ENCODE peak calls at places on chromosomes 4 and X, in ten cellular contexts. M, C, O, F, V, U, A, P, L and X are unnamed samples.

GRCh38 chrX:37684918-37685317 is 673 bp upstream of the XK start:
- DNase-seq in P (no peak), O (no peak), U (no peak), A (no peak), F (no peak), M (no peak), L (no peak), C (no peak), V (no peak), X (no peak)

GRCh38 chr4:57865264-57865663 is 755.1 kb upstream of the IGFBP7 start:
- DNase-seq in M (no peak), P (no peak), A (no peak), L (no peak), U (no peak), O (no peak), F (no peak), C (no peak), V (no peak), X (no peak)

GRCh38 chr4:3836041-3836801 is 70.0 kb downstream of the ADRA2C start:
- DNase-seq in L (peak), F (no peak), M (no peak), U (no peak), A (peak), C (no peak), P (no peak), V (no peak), O (no peak), X (no peak)

GRCh38 chr4:167111622-167112021 is 122.7 kb downstream of the SPOCK3 start:
- DNase-seq in L (no peak), C (no peak), O (no peak), U (no peak), P (no peak), A (no peak), F (peak), M (no peak), V (no peak), X (no peak)

GRCh38 chr4:154164931-154165839 is 326.4 kb downstream of the DCHS2 start:
- DNase-seq in A (peak), O (peak), F (peak), U (no peak), M (no peak), L (no peak), P (peak), C (no peak), V (peak), X (peak)

GRCh38 chr4:144906181-144906895 is 191.7 kb downstream of the ANAPC10 start:
- DNase-seq in L (no peak), V (no peak), C (no peak), M (no peak), F (no peak), O (peak), A (no peak), U (no peak), P (no peak), X (no peak)

GRCh38 chrX:13077168-13077567 is 32.7 kb upstream of the FAM9C start:
- DNase-seq in L (no peak), F (no peak), C (no peak), U (no peak), M (no peak), P (no peak), V (peak), O (no peak), A (no peak), X (no peak)

GRCh38 chrX:48899078-48899410 is 1.3 kb downstream of the PQBP1 start:
- DNase-seq in U (no peak), C (no peak), L (no peak), P (no peak), O (no peak), M (no peak), A (no peak), F (no peak), V (no peak), X (no peak)

GRCh38 chrX:65522739-65523372 is 11.7 kb downstream of the LAS1L start:
- DNase-seq in L (no peak), V (no peak), A (no peak), C (no peak), M (no peak), P (no peak), F (no peak), U (no peak), O (peak), X (no peak)

GRCh38 chr4:178165251-178165650 is 723.0 kb upstream of the AGA start:
- DNase-seq in U (no peak), A (no peak), F (peak), V (no peak), M (no peak), C (no peak), L (no peak), O (no peak), P (no peak), X (no peak)

GRCh38 chrX:22063284-22063683 is 31.2 kb downstream of the PHEX start:
- DNase-seq in C (peak), P (no peak), M (no peak), A (no peak), O (no peak), U (no peak), L (no peak), F (peak), V (peak), X (no peak)

GRCh38 chrX:45024501-45024900 is 151.5 kb downstream of the KDM6A start:
- DNase-seq in L (no peak), O (no peak), V (no peak), A (no peak), U (no peak), M (no peak), P (no peak), C (no peak), F (no peak), X (no peak)

GRCh38 chr4:165760182-165760581 is 112.9 kb upstream of the TLL1 start:
- DNase-seq in C (no peak), M (no peak), L (no peak), U (no peak), P (no peak), O (no peak), F (no peak), A (no peak), V (no peak), X (no peak)

GRCh38 chr4:168551211-168551610 is 54.4 kb downstream of the PALLD start:
- DNase-seq in O (peak), F (no peak), U (no peak), L (no peak), M (no peak), P (peak), C (no peak), V (no peak), A (peak), X (no peak)

GRCh38 chr4:165394275-165394674 is 15.5 kb downstream of the CPE start:
- DNase-seq in O (peak), F (no peak), A (peak), V (no peak), L (no peak), C (no peak), M (no peak), U (no peak), P (no peak), X (peak)

GRCh38 chrX:52577464-52578173 is 60.8 kb upstream of the XAGE1B start:
- DNase-seq in F (no peak), O (no peak), V (no peak), A (no peak), U (no peak), P (no peak), C (no peak), L (no peak), M (no peak), X (no peak)

GRCh38 chr4:111602848-111603247 is 542.4 kb upstream of the FAM241A start:
- DNase-seq in M (no peak), P (peak), F (no peak), U (no peak), V (no peak), C (no peak), O (peak), A (no peak), L (no peak), X (no peak)

GRCh38 chr4:73619351-73619750 is 885 bp downstream of the RASSF6 start:
- DNase-seq in C (no peak), V (no peak), A (no peak), F (no peak), M (no peak), U (no peak), L (no peak), O (no peak), P (no peak), X (no peak)

GRCh38 chr4:78552398-78553396 is 1.1 kb downstream of the ANXA3 start:
- DNase-seq in A (no peak), F (peak), O (no peak), L (no peak), M (no peak), V (no peak), C (no peak), P (no peak), U (no peak), X (no peak)

GRCh38 chr4:929970-930625 is 2.0 kb downstream of the GAK start:
- DNase-seq in V (no peak), U (no peak), F (no peak), P (no peak), C (no peak), M (no peak), A (peak), O (no peak), L (no peak), X (no peak)

GRCh38 chr4:69497081-69497480 is 1.4 kb upstream of the UGT2B4 start:
- DNase-seq in A (no peak), F (no peak), U (no peak), P (no peak), O (peak), V (no peak), M (no peak), C (no peak), L (no peak), X (no peak)

GRCh38 chrX:134469481-134469880 is 9.5 kb downstream of the HPRT1 start:
- DNase-seq in P (no peak), A (peak), L (no peak), O (peak), M (no peak), V (no peak), F (no peak), C (no peak), U (no peak), X (no peak)